ENCODE peak calls at places on chromosomes 2 and 18, in five cellular contexts. H, S, I, A and J are unnamed samples.

GRCh38 chr2:73913414-73914054 is 13.1 kb upstream of the DGUOK start:
- DNase-seq in H (no peak), S (no peak), I (no peak), A (no peak), J (no peak)

GRCh38 chr2:142190805-142191204 is 60.0 kb upstream of the LRP1B start:
- DNase-seq in H (peak), S (no peak), I (no peak), A (peak), J (peak)

GRCh38 chr2:123566291-123566946 is 458.7 kb upstream of the CNTNAP5 start:
- DNase-seq in H (no peak), S (no peak), I (no peak), A (no peak), J (no peak)

GRCh38 chr2:30195011-30195410 is 36.3 kb upstream of the LBH start:
- DNase-seq in H (no peak), S (no peak), I (no peak), A (no peak), J (no peak)

GRCh38 chr2:145751634-145752033 is 1231.7 kb upstream of the ZEB2 start:
- DNase-seq in H (no peak), S (no peak), I (no peak), A (peak), J (peak)

GRCh38 chr2:241571821-241572620 is 13.5 kb downstream of the BOK start:
- DNase-seq in H (peak), S (no peak), I (no peak), A (no peak), J (no peak)

GRCh38 chr2:76973610-76974009 is 548.6 kb downstream of the LRRTM4 start:
- DNase-seq in H (no peak), S (no peak), I (no peak), A (no peak), J (no peak)

GRCh38 chr2:98258906-98259305 is 87.3 kb upstream of the CNGA3 start:
- DNase-seq in H (no peak), S (no peak), I (no peak), A (no peak), J (no peak)

GRCh38 chr2:195612515-195613495 is 44.2 kb upstream of the SLC39A10 start:
- DNase-seq in H (peak), S (peak), I (no peak), A (peak), J (peak)

GRCh38 chr2:132670104-132670960 is at the start of gene LYPD1:
- DNase-seq in H (peak), S (peak), I (peak), A (peak), J (no peak)

GRCh38 chr2:207087046-207087902 is 78.5 kb downstream of the KLF7 start:
- DNase-seq in H (no peak), S (no peak), I (no peak), A (no peak), J (no peak)

GRCh38 chr2:9230051-9230802 is 23.6 kb downstream of the ASAP2 start:
- DNase-seq in H (no peak), S (no peak), I (no peak), A (peak), J (peak)

GRCh38 chr18:567119-567518 is 13.1 kb upstream of the CETN1 start:
- DNase-seq in H (no peak), S (no peak), I (no peak), A (peak), J (no peak)

GRCh38 chr2:29041161-29041660 is 33.1 kb downstream of the PCARE start:
- DNase-seq in H (no peak), S (no peak), I (no peak), A (no peak), J (no peak)

DNA sequence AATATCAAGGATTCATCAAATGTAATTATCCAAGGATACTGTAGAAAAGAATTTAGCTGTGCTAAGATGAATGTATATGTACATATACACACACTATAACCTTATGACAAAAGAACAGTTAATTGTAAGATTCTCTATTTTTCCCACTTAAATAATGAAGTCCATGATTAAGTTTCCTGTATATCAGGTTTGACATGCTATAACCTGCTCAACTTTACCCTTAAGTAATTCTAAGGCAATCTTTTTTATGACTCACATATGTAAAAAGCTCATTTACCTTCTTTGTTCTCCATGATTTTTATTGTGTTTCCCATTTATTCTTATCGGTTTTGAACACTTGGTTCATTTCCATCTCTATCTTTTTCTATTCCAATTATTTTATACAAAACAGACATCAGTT is 1213.1 kb upstream of the SLC39A10 start:
- DNase-seq in H (no peak), S (no peak), I (no peak), A (no peak), J (no peak)
- H2BK15ac ChIP-seq in H (no peak), S (no peak), I (no peak), A (no peak), J (no peak)

DNA sequence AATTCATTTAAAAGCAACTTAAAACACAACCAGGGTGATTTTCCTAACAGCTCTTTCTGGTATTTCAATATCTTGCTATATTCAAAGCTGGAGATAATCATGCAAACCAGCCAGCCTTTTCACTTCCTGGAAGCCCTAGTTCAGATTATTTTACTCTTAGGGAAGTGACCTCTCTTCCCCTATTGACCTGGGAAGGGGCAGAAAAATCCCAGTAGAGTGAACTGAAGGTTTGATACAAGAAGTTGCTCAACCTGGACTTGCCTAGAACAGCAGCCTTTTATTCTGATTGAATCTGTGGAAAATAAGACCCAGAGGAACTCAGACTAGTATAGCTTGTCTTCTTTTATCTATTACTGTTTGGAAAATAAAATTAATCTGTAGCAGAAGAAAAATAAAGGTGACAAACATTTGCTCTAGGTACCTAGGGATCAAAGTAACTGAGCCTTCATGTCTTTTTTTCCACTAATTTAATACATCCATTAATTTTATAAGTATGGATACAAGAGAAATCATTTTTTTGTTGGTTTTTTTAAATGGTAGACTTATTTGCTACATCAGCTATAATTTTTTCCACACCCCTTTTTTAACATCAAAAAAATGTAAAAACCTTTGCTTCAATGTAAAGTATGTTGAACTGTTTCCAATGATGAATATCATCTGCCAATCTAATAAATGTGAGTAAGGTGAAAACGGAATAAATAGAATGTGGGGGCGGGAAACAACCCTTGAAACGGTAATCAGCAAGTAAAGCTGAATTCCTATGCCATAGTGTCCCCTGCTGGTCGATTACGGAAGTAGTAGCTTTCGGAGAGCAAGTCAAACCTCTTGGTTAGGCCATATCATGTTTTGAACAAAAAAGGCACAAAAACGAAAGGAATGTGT is 629.9 kb downstream of the NRXN1 start:
- DNase-seq in H (peak), S (peak), I (peak), A (peak), J (peak)
- H2AFZ ChIP-seq in H (no peak), S (peak), I (no peak), A (no peak), J (no peak)

GRCh38 chr18:62437520-62438329 is 85.1 kb upstream of the ZCCHC2 start:
- DNase-seq in H (no peak), S (no peak), I (no peak), A (no peak), J (no peak)
- H3K27ac ChIP-seq in H (no peak), S (no peak), I (no peak), A (no peak), J (no peak)

GRCh38 chr2:64731306-64731654 is 77.6 kb upstream of the SERTAD2 start:
- DNase-seq in H (no peak), S (no peak), I (no peak), A (no peak), J (no peak)
- H2BK15ac ChIP-seq in H (no peak), S (no peak), I (no peak), A (no peak), J (no peak)

GRCh38 chr2:86746903-86747302 is 26.8 kb downstream of the RMND5A start:
- DNase-seq in H (no peak), S (no peak), I (no peak), A (no peak), J (no peak)
- H2AFZ ChIP-seq in H (no peak), S (no peak), I (no peak), A (no peak), J (no peak)

DNA sequence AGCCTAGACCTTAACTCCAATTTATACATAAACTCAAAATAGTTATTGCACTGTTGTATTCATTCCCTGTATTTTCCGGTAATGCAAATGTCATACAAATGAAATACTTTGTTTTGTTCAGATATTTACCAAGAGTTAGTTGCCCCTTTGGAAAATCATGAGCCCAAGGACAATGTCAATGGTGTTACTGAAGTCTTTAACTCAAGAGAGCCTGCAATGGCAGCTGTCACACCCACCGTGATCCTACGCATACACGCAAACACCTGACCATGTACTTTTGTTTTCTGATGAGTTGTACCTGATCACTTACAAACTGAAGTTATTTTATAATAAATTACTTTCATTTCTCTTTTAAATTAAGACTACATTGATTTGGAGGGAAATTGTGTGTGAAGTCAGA is 11.7 kb upstream of the WIPF1 start:
- DNase-seq in H (no peak), S (no peak), I (no peak), A (no peak), J (no peak)
- H3K27ac ChIP-seq in H (no peak), S (no peak), I (no peak), A (no peak), J (no peak)